ENCODE peak calls at places on chromosomes 1 and 21, in four cellular contexts. R is adrenal gland, W is GM23248, V is Ammon's horn. T is an unnamed sample.

GRCh38 chr1:173406783-173407230 is 70.3 kb upstream of the PRDX6 start:
- DNase-seq in R (no peak), W (no peak), V (no peak), T (no peak)

GRCh38 chr1:5717031-5717682 is 275.1 kb downstream of the NPHP4 start:
- DNase-seq in R (no peak), W (no peak), V (no peak), T (no peak)

GRCh38 chr1:47558601-47559593 is 121.1 kb downstream of the FOXD2 start:
- DNase-seq in R (no peak), W (no peak), V (no peak), T (no peak)

GRCh38 chr1:117591248-117591647 is 14.6 kb upstream of the TENT5C start:
- DNase-seq in R (no peak), W (no peak), V (no peak), T (no peak)

GRCh38 chr1:58893257-58893869 is 109.5 kb upstream of the JUN start:
- DNase-seq in R (no peak), W (no peak), V (no peak), T (no peak)

GRCh38 chr1:6073480-6074053 is 27.9 kb downstream of the KCNAB2 start:
- DNase-seq in R (no peak), W (no peak), V (no peak), T (no peak)

GRCh38 chr21:31553926-31554325 is 105.6 kb upstream of the SOD1 start:
- DNase-seq in R (no peak), W (no peak), V (no peak), T (no peak)

GRCh38 chr1:206923009-206923960 is 1.5 kb upstream of the FCMR start:
- DNase-seq in R (no peak), W (no peak), V (no peak), T (no peak)

GRCh38 chr21:32529679-32530078 is 55.6 kb downstream of the TCP10L start:
- DNase-seq in R (no peak), W (no peak), V (no peak), T (no peak)

GRCh38 chr1:109789771-109790170 is 26.0 kb upstream of the EPS8L3 start:
- DNase-seq in R (peak), W (no peak), V (no peak), T (no peak)

GRCh38 chr1:219430419-219430818 is 182.5 kb downstream of the ZC3H11B start:
- DNase-seq in R (no peak), W (no peak), V (no peak), T (no peak)

GRCh38 chr1:91752324-91752723 is 133.6 kb downstream of the TGFBR3 start:
- DNase-seq in R (no peak), W (no peak), V (no peak), T (no peak)

GRCh38 chr1:2416403-2416802 is 4.0 kb upstream of the PEX10 start:
- DNase-seq in R (no peak), W (no peak), V (no peak), T (no peak)

GRCh38 chr1:245444971-245445370 is 290.2 kb downstream of the KIF26B start:
- DNase-seq in R (no peak), W (peak), V (no peak), T (no peak)

GRCh38 chr1:175191654-175192053 is 922 bp downstream of the KIAA0040 start:
- DNase-seq in R (no peak), W (peak), V (no peak), T (no peak)

GRCh38 chr1:115332813-115333608 is 5.0 kb downstream of the NGF start:
- DNase-seq in R (no peak), W (peak), V (no peak), T (peak)

GRCh38 chr1:23951646-23952095 is 8.0 kb upstream of the PNRC2 start:
- DNase-seq in R (no peak), W (peak), V (no peak), T (peak)

GRCh38 chr1:58650141-58650540 is 49.7 kb downstream of the MYSM1 start:
- DNase-seq in R (no peak), W (peak), V (no peak), T (no peak)

GRCh38 chr1:103514920-103515503 is 10.5 kb upstream of the RNPC3 start:
- DNase-seq in R (no peak), W (peak), V (peak), T (peak)

GRCh38 chr1:46400398-46400797 is 6.3 kb downstream of the FAAH start:
- DNase-seq in R (no peak), W (no peak), V (no peak), T (no peak)

GRCh38 chr1:12153181-12153785 is 13.5 kb upstream of the TNFRSF1B start:
- DNase-seq in R (peak), W (peak), V (peak), T (no peak)

GRCh38 chr1:215761446-215761845 is 194.3 kb downstream of the KCTD3 start:
- DNase-seq in R (no peak), W (peak), V (no peak), T (no peak)

GRCh38 chr1:209743145-209743482 is 12.7 kb upstream of the TRAF3IP3 start:
- DNase-seq in R (peak), W (peak), V (no peak), T (peak)

GRCh38 chr1:241518447-241519307 is 878 bp downstream of the FH start:
- DNase-seq in R (peak), W (peak), V (peak), T (no peak)

GRCh38 chr1:207300970-207301369 is 20.5 kb upstream of the CD55 start:
- DNase-seq in R (no peak), W (no peak), V (no peak), T (no peak)

GRCh38 chr1:201826830-201827229 is 2.1 kb upstream of the IPO9 start:
- DNase-seq in R (no peak), W (peak), V (no peak), T (no peak)

GRCh38 chr1:156337052-156337887 is 822 bp downstream of the CCT3 start:
- DNase-seq in R (no peak), W (peak), V (no peak), T (no peak)

GRCh38 chr1:29251164-29252130 is 15.1 kb downstream of the PTPRU start:
- DNase-seq in R (no peak), W (no peak), V (no peak), T (no peak)

GRCh38 chr1:24236170-24237045 is 49.3 kb upstream of the IFNLR1 start:
- DNase-seq in R (peak), W (peak), V (no peak), T (peak)

GRCh38 chr1:183926978-183927377 is 110.5 kb downstream of the COLGALT2 start:
- DNase-seq in R (no peak), W (peak), V (no peak), T (peak)

GRCh38 chr1:102790997-102791396 is 317.3 kb downstream of the COL11A1 start:
- DNase-seq in R (no peak), W (peak), V (no peak), T (peak)

GRCh38 chr1:53585116-53585515 is 125.9 kb downstream of the DMRTB1 start:
- DNase-seq in R (no peak), W (no peak), V (no peak), T (no peak)

GRCh38 chr1:156157506-156157905 is 4.1 kb downstream of the SEMA4A start:
- DNase-seq in R (no peak), W (no peak), V (no peak), T (no peak)

GRCh38 chr1:229557913-229558414 is 543 bp downstream of the ABCB10 start:
- DNase-seq in R (peak), W (peak), V (peak), T (no peak)

GRCh38 chr1:212430955-212431394 is 1.7 kb upstream of the NENF start:
- DNase-seq in R (no peak), W (no peak), V (no peak), T (no peak)

GRCh38 chr1:150764617-150765090 is 924 bp downstream of the CTSS start:
- DNase-seq in R (no peak), W (peak), V (no peak), T (peak)

GRCh38 chr21:44443291-44443890 is 11.9 kb upstream of the LRRC3 start:
- DNase-seq in R (no peak), W (no peak), V (no peak), T (no peak)